ENCODE peak calls at places on chromosome 22, in four cellular contexts. One of them, this sample, is unnamed.

GRCh38 chr22:17120711-17121234 is 387 bp downstream of the TMEM121B start:
- DNase-seq in K562: peak; percentile 20
- DNase-seq in A549: no peak
- DNase-seq in HepG2: no peak
- DNase-seq in this sample: peak; percentile 36

GRCh38 chr22:30253205-30253852 is 6.8 kb upstream of the LIF start:
- DNase-seq in K562: no peak
- DNase-seq in A549: peak; percentile 93
- DNase-seq in HepG2: no peak
- DNase-seq in this sample: no peak

GRCh38 chr22:38870791-38871359 is 1.1 kb downstream of the CBX6 start:
- DNase-seq in K562: no peak
- DNase-seq in A549: no peak
- DNase-seq in HepG2: no peak
- DNase-seq in this sample: no peak

GRCh38 chr22:31695423-31695822 is 33.4 kb upstream of the PISD start:
- DNase-seq in K562: no peak
- DNase-seq in A549: no peak
- DNase-seq in HepG2: no peak
- DNase-seq in this sample: no peak

GRCh38 chr22:29260601-29261315 is 7.0 kb downstream of the RHBDD3 start:
- DNase-seq in K562: no peak
- DNase-seq in A549: no peak
- DNase-seq in HepG2: no peak
- DNase-seq in this sample: no peak

GRCh38 chr22:45006873-45007246 is 2.9 kb downstream of the PHF21B start:
- DNase-seq in K562: no peak
- DNase-seq in A549: no peak
- DNase-seq in HepG2: no peak
- DNase-seq in this sample: peak; percentile 78

GRCh38 chr22:27961680-27962079 is 42.6 kb upstream of the PITPNB start:
- DNase-seq in K562: no peak
- DNase-seq in A549: no peak
- DNase-seq in HepG2: no peak
- DNase-seq in this sample: no peak

GRCh38 chr22:44898236-44898635 is 111.6 kb downstream of the PHF21B start:
- DNase-seq in K562: no peak
- DNase-seq in A549: no peak
- DNase-seq in HepG2: no peak
- DNase-seq in this sample: no peak

GRCh38 chr22:39526736-39527171 is 5.8 kb downstream of the RPS19BP1 start:
- DNase-seq in K562: peak; percentile 18
- DNase-seq in A549: no peak
- DNase-seq in HepG2: no peak
- DNase-seq in this sample: no peak

GRCh38 chr22:43811777-43812148 is 342 bp downstream of the EFCAB6 start:
- DNase-seq in K562: no peak
- DNase-seq in A549: no peak
- DNase-seq in HepG2: no peak
- DNase-seq in this sample: no peak

GRCh38 chr22:29627196-29627535 is 23.7 kb downstream of the NF2 start:
- DNase-seq in K562: no peak
- DNase-seq in A549: no peak
- DNase-seq in HepG2: no peak
- DNase-seq in this sample: no peak

GRCh38 chr22:23557036-23557435 is 23.1 kb downstream of the IGLL1 start:
- DNase-seq in K562: no peak
- DNase-seq in A549: no peak
- DNase-seq in HepG2: no peak
- DNase-seq in this sample: no peak

GRCh38 chr22:30541979-30542810 is 4.3 kb downstream of the SEC14L6 start:
- DNase-seq in K562: peak; percentile 66
- DNase-seq in A549: no peak
- DNase-seq in HepG2: no peak
- DNase-seq in this sample: peak; percentile 71

GRCh38 chr22:24326266-24326665 is 55.6 kb downstream of the SPECC1L start:
- DNase-seq in K562: no peak
- DNase-seq in A549: no peak
- DNase-seq in HepG2: no peak
- DNase-seq in this sample: no peak

GRCh38 chr22:30471616-30472318 is at the start of gene SEC14L3:
- DNase-seq in K562: no peak
- DNase-seq in A549: no peak
- DNase-seq in HepG2: no peak
- DNase-seq in this sample: no peak

GRCh38 chr22:36258750-36259619 is 6.1 kb downstream of the APOL1 start:
- DNase-seq in K562: peak; percentile 70
- DNase-seq in A549: no peak
- DNase-seq in HepG2: no peak
- DNase-seq in this sample: peak; percentile 64
- TF ChIP-seq HMGXB4 in K562: no peak
- TF ChIP-seq HMGXB4 in A549: no peak
- TF ChIP-seq HMGXB4 in HepG2: no peak
- TF ChIP-seq HMGXB4 in this sample: no peak

DNA sequence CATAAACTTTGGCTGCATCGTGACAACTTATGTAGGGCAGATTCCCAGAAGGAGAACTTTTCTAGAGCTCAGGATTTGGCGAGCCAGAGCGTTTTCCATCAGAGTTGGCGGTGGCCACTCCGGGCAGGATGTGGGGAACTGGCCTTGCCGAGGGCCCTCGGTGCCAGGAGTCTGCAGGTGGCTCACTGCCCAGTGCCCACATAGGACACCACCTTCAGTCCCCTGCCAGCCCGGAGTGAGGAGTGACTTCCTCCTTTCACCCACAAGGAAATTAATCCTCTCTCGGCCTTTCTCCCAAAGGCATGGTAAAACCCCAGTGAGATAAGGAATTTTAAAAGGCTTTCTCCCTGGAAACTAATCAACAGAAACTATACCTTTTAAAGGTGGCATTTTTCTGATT is 1.6 kb upstream of the LGALS2 start:
- DNase-seq in K562: no peak
- DNase-seq in A549: no peak
- DNase-seq in HepG2: no peak
- DNase-seq in this sample: no peak
- TF ChIP-seq MAX in K562: no peak
- TF ChIP-seq MAX in A549: no peak
- TF ChIP-seq MAX in HepG2: no peak
- TF ChIP-seq MAX in this sample: no peak

GRCh38 chr22:49753961-49754673 is 73.6 kb downstream of the BRD1 start:
- DNase-seq in K562: no peak
- DNase-seq in A549: no peak
- DNase-seq in HepG2: no peak
- DNase-seq in this sample: peak; percentile 9

GRCh38 chr22:49756201-49756600 is 71.5 kb downstream of the BRD1 start:
- DNase-seq in K562: no peak
- DNase-seq in A549: no peak
- DNase-seq in HepG2: no peak
- DNase-seq in this sample: no peak

GRCh38 chr22:49753276-49753884 is 74.3 kb downstream of the BRD1 start:
- DNase-seq in K562: no peak
- DNase-seq in A549: no peak
- DNase-seq in HepG2: no peak
- DNase-seq in this sample: no peak

GRCh38 chr22:49756656-49757055 is 71.0 kb downstream of the BRD1 start:
- DNase-seq in K562: no peak
- DNase-seq in A549: no peak
- DNase-seq in HepG2: no peak
- DNase-seq in this sample: no peak

DNA sequence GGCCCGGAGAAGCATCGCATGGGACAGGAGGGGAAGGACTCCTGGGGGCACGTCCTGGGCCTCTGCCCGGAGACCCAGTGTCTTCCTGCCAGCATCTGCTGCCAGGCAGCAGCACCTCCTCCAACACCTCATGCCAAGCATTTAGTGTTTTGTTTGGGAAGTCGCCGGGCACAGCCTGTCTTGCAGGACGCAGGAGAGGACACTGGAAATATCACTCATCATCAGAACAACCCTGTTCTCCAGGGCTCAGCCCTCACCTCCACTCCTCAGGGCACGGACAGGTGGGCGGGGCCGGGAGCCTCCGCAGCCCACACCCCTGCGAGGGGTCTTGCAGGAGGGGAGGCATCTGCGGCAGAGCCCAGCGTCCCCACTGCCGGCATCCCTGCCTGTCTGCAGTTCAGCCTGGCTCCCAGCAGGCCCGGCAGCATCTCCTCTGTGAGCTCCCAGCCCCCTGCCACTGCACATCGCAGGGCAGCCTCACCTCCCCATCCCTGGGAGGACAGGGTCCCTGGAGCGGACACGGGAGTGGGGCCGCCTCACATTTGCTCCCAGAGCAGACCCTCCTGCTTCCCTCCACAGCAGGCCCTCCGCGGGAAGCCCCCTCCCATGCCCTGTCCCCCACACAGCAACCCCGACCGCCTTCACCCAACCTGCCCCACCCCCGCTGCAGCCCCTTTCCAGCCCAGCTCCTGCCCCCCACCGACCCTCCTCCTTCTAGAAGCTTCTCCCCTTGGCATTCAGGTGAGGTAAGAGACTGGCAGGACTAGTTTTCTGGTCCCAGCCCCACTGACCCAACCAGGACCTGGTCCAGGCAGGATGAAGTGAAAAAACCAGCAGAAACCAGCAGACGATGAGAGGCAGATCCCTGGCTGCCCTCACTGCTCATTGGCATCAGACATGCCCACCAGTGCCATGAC is 72.7 kb downstream of the BRD1 start:
- DNase-seq in K562: no peak
- DNase-seq in A549: no peak
- DNase-seq in HepG2: no peak
- DNase-seq in this sample: no peak
- TF ChIP-seq HMGXB4 in K562: no peak
- TF ChIP-seq HMGXB4 in A549: no peak
- TF ChIP-seq HMGXB4 in HepG2: no peak
- TF ChIP-seq HMGXB4 in this sample: no peak

GRCh38 chr22:37705205-37705604 is 8.4 kb downstream of the TRIOBP start:
- DNase-seq in K562: no peak
- DNase-seq in A549: no peak
- DNase-seq in HepG2: no peak
- DNase-seq in this sample: no peak
- TF ChIP-seq MAX in K562: no peak
- TF ChIP-seq MAX in A549: no peak
- TF ChIP-seq MAX in HepG2: no peak
- TF ChIP-seq MAX in this sample: no peak

GRCh38 chr22:20779813-20780148 is 5.9 kb downstream of the SERPIND1 start:
- DNase-seq in K562: no peak
- DNase-seq in A549: no peak
- DNase-seq in HepG2: no peak
- DNase-seq in this sample: no peak

GRCh38 chr22:20776624-20777405 is 2.9 kb downstream of the SERPIND1 start:
- DNase-seq in K562: peak; percentile 72
- DNase-seq in A549: no peak
- DNase-seq in HepG2: peak; percentile 86
- DNase-seq in this sample: no peak

GRCh38 chr22:20775342-20775895 is 1.5 kb downstream of the SERPIND1 start:
- DNase-seq in K562: no peak
- DNase-seq in A549: no peak
- DNase-seq in HepG2: no peak
- DNase-seq in this sample: no peak

GRCh38 chr22:20779014-20779812 is 5.3 kb downstream of the SERPIND1 start:
- DNase-seq in K562: no peak
- DNase-seq in A549: no peak
- DNase-seq in HepG2: no peak
- DNase-seq in this sample: no peak

DNA sequence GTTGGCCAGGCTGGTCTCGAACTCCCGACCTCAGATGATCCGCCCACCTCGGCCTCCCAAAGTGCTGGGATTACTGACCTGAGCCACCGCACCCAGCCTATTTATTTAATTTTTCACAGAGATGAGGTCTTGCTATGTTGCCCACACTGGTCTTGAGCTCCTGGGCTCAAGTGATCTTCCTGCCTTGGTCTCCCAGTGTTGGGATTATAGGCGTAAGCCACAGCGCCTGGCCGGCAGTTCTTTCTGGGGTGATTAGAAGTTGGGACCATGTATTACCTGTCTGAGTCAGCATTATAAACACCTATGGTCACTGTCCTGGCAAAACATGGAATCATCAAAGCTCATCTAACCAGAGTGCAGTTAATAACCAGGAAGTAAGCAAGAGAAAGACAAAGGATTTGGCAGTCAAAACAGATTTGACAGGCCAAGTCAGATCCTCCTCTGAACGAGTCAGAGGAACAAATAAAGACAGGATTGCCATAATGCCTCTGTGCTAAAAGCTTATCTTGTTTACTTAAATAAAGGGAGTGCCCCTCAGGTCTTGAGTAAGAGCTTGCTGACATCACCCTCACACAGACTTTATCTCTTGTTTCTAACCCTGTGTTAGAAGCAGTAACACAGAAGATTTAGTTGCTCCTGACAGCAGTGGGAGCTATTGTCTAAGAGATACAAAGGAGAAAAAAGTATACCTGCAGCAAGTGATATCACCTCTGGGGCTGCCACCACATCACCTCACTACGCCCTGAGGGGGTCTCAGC is 3.7 kb downstream of the SERPIND1 start:
- DNase-seq in K562: peak; percentile 99
- DNase-seq in A549: peak; percentile 85
- DNase-seq in HepG2: peak; percentile 99
- DNase-seq in this sample: no peak
- TF ChIP-seq HMGXB4 in K562: peak; percentile 69
- TF ChIP-seq HMGXB4 in A549: no peak
- TF ChIP-seq HMGXB4 in HepG2: peak; percentile 66
- TF ChIP-seq HMGXB4 in this sample: no peak

GRCh38 chr22:19037282-19038163 is 84.7 kb downstream of the DGCR2 start:
- DNase-seq in K562: no peak
- DNase-seq in A549: no peak
- DNase-seq in HepG2: no peak
- DNase-seq in this sample: peak; percentile 4
- TF ChIP-seq MAX in K562: no peak
- TF ChIP-seq MAX in A549: no peak
- TF ChIP-seq MAX in HepG2: no peak
- TF ChIP-seq MAX in this sample: no peak